ENCODE peak calls at places on chromosomes 16 and 17, in six cellular contexts. One of them, this sample, is unnamed.

GRCh38 chr17:36188891-36189306 is 7.7 kb downstream of the CCL3L1 start:
- DNase-seq in retinal pigment epithelial cell: no peak
- DNase-seq in AG04450: no peak
- DNase-seq in prostate gland: no peak
- DNase-seq in BE2C: no peak
- DNase-seq in stomach: no peak
- DNase-seq in this sample: peak

GRCh38 chr17:45316271-45317112 is at the start of gene MAP3K14:
- DNase-seq in AG04450: no peak
- DNase-seq in retinal pigment epithelial cell: no peak
- DNase-seq in prostate gland: peak
- DNase-seq in BE2C: peak
- DNase-seq in stomach: peak
- DNase-seq in this sample: no peak

GRCh38 chr16:83898463-83899271 is at the start of gene MLYCD:
- DNase-seq in BE2C: peak
- DNase-seq in stomach: peak
- DNase-seq in AG04450: no peak
- DNase-seq in retinal pigment epithelial cell: peak
- DNase-seq in prostate gland: peak
- DNase-seq in this sample: peak

GRCh38 chr16:73735018-73735417 is 561.6 kb upstream of the PSMD7 start:
- DNase-seq in stomach: no peak
- DNase-seq in BE2C: no peak
- DNase-seq in AG04450: peak
- DNase-seq in retinal pigment epithelial cell: peak
- DNase-seq in prostate gland: no peak
- DNase-seq in this sample: no peak

GRCh38 chr17:63932008-63932561 is at the start of gene CD79B:
- DNase-seq in prostate gland: no peak
- DNase-seq in retinal pigment epithelial cell: no peak
- DNase-seq in AG04450: no peak
- DNase-seq in stomach: no peak
- DNase-seq in BE2C: no peak
- DNase-seq in this sample: peak

GRCh38 chr16:28473714-28474265 is 1.7 kb upstream of the NPIPB7 start:
- DNase-seq in BE2C: no peak
- DNase-seq in retinal pigment epithelial cell: no peak
- DNase-seq in stomach: no peak
- DNase-seq in AG04450: no peak
- DNase-seq in prostate gland: no peak
- DNase-seq in this sample: no peak

GRCh38 chr16:86512301-86512859 is 2.1 kb downstream of the FOXF1 start:
- DNase-seq in AG04450: no peak
- DNase-seq in prostate gland: no peak
- DNase-seq in stomach: no peak
- DNase-seq in BE2C: no peak
- DNase-seq in retinal pigment epithelial cell: no peak
- DNase-seq in this sample: no peak

GRCh38 chr17:32445976-32446375 is 1.7 kb downstream of the PSMD11 start:
- DNase-seq in retinal pigment epithelial cell: no peak
- DNase-seq in AG04450: no peak
- DNase-seq in stomach: no peak
- DNase-seq in BE2C: no peak
- DNase-seq in prostate gland: no peak
- DNase-seq in this sample: no peak

GRCh38 chr16:89072216-89073130 is 21.2 kb upstream of the ACSF3 start:
- DNase-seq in stomach: no peak
- DNase-seq in AG04450: no peak
- DNase-seq in BE2C: peak
- DNase-seq in prostate gland: no peak
- DNase-seq in retinal pigment epithelial cell: no peak
- DNase-seq in this sample: no peak

GRCh38 chr16:81609323-81609892 is 164.8 kb downstream of the CMIP start:
- DNase-seq in prostate gland: no peak
- DNase-seq in retinal pigment epithelial cell: no peak
- DNase-seq in stomach: no peak
- DNase-seq in BE2C: no peak
- DNase-seq in AG04450: no peak
- DNase-seq in this sample: no peak

GRCh38 chr17:75812096-75813001 is 27.7 kb downstream of the UNK start:
- DNase-seq in stomach: no peak
- DNase-seq in AG04450: no peak
- DNase-seq in prostate gland: no peak
- DNase-seq in retinal pigment epithelial cell: no peak
- DNase-seq in BE2C: no peak
- DNase-seq in this sample: no peak

GRCh38 chr16:66277311-66278070 is 89.0 kb upstream of the CDH5 start:
- DNase-seq in AG04450: no peak
- DNase-seq in stomach: no peak
- DNase-seq in retinal pigment epithelial cell: no peak
- DNase-seq in prostate gland: no peak
- DNase-seq in BE2C: no peak
- DNase-seq in this sample: no peak

GRCh38 chr16:66274335-66275110 is 92.0 kb upstream of the CDH5 start:
- DNase-seq in retinal pigment epithelial cell: no peak
- DNase-seq in AG04450: no peak
- DNase-seq in BE2C: no peak
- DNase-seq in prostate gland: no peak
- DNase-seq in stomach: no peak
- DNase-seq in this sample: no peak

GRCh38 chr16:66278111-66278531 is 88.4 kb upstream of the CDH5 start:
- DNase-seq in prostate gland: no peak
- DNase-seq in AG04450: no peak
- DNase-seq in stomach: peak
- DNase-seq in BE2C: no peak
- DNase-seq in retinal pigment epithelial cell: no peak
- DNase-seq in this sample: no peak

GRCh38 chr16:66273644-66274334 is 92.7 kb upstream of the CDH5 start:
- DNase-seq in retinal pigment epithelial cell: no peak
- DNase-seq in AG04450: no peak
- DNase-seq in stomach: no peak
- DNase-seq in prostate gland: no peak
- DNase-seq in BE2C: no peak
- DNase-seq in this sample: no peak

GRCh38 chr16:66275795-66276428 is 90.6 kb upstream of the CDH5 start:
- DNase-seq in BE2C: peak
- DNase-seq in prostate gland: no peak
- DNase-seq in retinal pigment epithelial cell: no peak
- DNase-seq in stomach: peak
- DNase-seq in AG04450: no peak
- DNase-seq in this sample: no peak
- TF ChIP-seq CTCF in BE2C: peak
- TF ChIP-seq CTCF in prostate gland: peak
- TF ChIP-seq CTCF in retinal pigment epithelial cell: peak
- TF ChIP-seq CTCF in stomach: no peak
- TF ChIP-seq CTCF in AG04450: peak
- TF ChIP-seq CTCF in this sample: peak

GRCh38 chr16:80041399-80041798 is 440.9 kb upstream of the MAF start:
- DNase-seq in BE2C: no peak
- DNase-seq in prostate gland: no peak
- DNase-seq in AG04450: no peak
- DNase-seq in retinal pigment epithelial cell: no peak
- DNase-seq in stomach: no peak
- DNase-seq in this sample: no peak

GRCh38 chr16:80040814-80041213 is 440.3 kb upstream of the MAF start:
- DNase-seq in prostate gland: no peak
- DNase-seq in stomach: no peak
- DNase-seq in BE2C: no peak
- DNase-seq in retinal pigment epithelial cell: no peak
- DNase-seq in AG04450: no peak
- DNase-seq in this sample: no peak

GRCh38 chr16:80039777-80040176 is 439.2 kb upstream of the MAF start:
- DNase-seq in stomach: no peak
- DNase-seq in AG04450: no peak
- DNase-seq in BE2C: no peak
- DNase-seq in retinal pigment epithelial cell: no peak
- DNase-seq in prostate gland: no peak
- DNase-seq in this sample: no peak

GRCh38 chr16:80040413-80040812 is 439.9 kb upstream of the MAF start:
- DNase-seq in AG04450: no peak
- DNase-seq in retinal pigment epithelial cell: no peak
- DNase-seq in BE2C: no peak
- DNase-seq in prostate gland: no peak
- DNase-seq in stomach: no peak
- DNase-seq in this sample: no peak

GRCh38 chr16:80038566-80038965 is 438.0 kb upstream of the MAF start:
- DNase-seq in stomach: no peak
- DNase-seq in AG04450: no peak
- DNase-seq in retinal pigment epithelial cell: no peak
- DNase-seq in prostate gland: no peak
- DNase-seq in BE2C: no peak
- DNase-seq in this sample: no peak
- H3K4me3 ChIP-seq in stomach: no peak
- H3K4me3 ChIP-seq in AG04450: no peak
- H3K4me3 ChIP-seq in retinal pigment epithelial cell: no peak
- H3K4me3 ChIP-seq in prostate gland: no peak
- H3K4me3 ChIP-seq in BE2C: no peak
- H3K4me3 ChIP-seq in this sample: no peak

DNA sequence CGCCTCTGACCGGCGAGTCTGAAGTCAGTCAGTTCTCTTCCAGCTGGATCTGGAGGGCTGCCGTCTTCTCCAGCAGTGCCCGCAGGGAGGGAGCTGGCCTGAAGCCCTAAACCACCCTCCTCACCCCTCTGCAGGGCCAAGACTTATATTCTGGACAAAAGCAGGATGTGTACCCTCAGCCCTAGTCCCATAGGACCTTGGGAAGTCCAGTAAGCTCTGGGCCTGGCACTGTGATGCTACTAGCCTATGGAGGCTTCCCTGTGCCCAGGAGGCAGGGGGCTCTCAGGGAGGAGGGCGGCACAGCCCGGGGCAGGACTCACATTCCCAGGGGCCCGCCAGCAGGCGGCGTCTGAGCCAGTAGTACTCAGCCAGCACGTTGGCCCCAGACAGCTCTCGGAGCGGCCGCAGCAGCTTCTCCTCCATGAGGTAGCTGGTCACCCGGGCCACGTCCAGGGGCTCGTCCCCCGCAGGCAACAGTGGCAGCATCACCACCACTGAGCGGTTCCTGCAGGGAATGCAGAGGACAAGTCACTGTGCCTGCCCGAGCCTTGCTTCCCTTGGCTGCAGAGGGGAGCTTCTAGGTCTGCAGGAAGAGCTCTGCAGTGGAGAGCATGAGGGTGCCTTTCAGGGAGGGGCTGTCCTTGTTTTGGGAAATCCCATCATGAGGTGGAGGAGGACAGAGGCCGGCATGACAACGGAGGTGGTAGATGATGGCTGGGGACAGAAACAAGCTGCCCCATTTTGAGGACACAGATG is 41.7 kb downstream of the RMI2 start:
- DNase-seq in AG04450: no peak
- DNase-seq in stomach: peak
- DNase-seq in BE2C: peak
- DNase-seq in retinal pigment epithelial cell: no peak
- DNase-seq in prostate gland: no peak
- DNase-seq in this sample: no peak
- TF ChIP-seq CTCF in AG04450: peak
- TF ChIP-seq CTCF in stomach: no peak
- TF ChIP-seq CTCF in BE2C: peak
- TF ChIP-seq CTCF in retinal pigment epithelial cell: peak
- TF ChIP-seq CTCF in prostate gland: no peak
- TF ChIP-seq CTCF in this sample: peak

GRCh38 chr17:77235370-77236080 is 94.8 kb downstream of the SEC14L1 start:
- DNase-seq in AG04450: peak
- DNase-seq in stomach: no peak
- DNase-seq in prostate gland: no peak
- DNase-seq in BE2C: no peak
- DNase-seq in retinal pigment epithelial cell: no peak
- DNase-seq in this sample: no peak
- H3K4me3 ChIP-seq in AG04450: peak
- H3K4me3 ChIP-seq in stomach: peak
- H3K4me3 ChIP-seq in prostate gland: no peak
- H3K4me3 ChIP-seq in BE2C: no peak
- H3K4me3 ChIP-seq in retinal pigment epithelial cell: no peak
- H3K4me3 ChIP-seq in this sample: no peak

GRCh38 chr17:40857535-40857934 is 9.5 kb downstream of the KRT12 start:
- DNase-seq in retinal pigment epithelial cell: no peak
- DNase-seq in stomach: no peak
- DNase-seq in BE2C: peak
- DNase-seq in AG04450: no peak
- DNase-seq in prostate gland: no peak
- DNase-seq in this sample: no peak

GRCh38 chr17:40859536-40859935 is 7.5 kb downstream of the KRT12 start:
- DNase-seq in retinal pigment epithelial cell: peak
- DNase-seq in BE2C: no peak
- DNase-seq in AG04450: no peak
- DNase-seq in stomach: no peak
- DNase-seq in prostate gland: no peak
- DNase-seq in this sample: no peak

GRCh38 chr17:40864661-40865380 is 2.2 kb downstream of the KRT12 start:
- DNase-seq in AG04450: no peak
- DNase-seq in stomach: no peak
- DNase-seq in BE2C: no peak
- DNase-seq in prostate gland: no peak
- DNase-seq in retinal pigment epithelial cell: no peak
- DNase-seq in this sample: no peak

GRCh38 chr17:40866838-40867237 is at the start of gene KRT12:
- DNase-seq in BE2C: no peak
- DNase-seq in retinal pigment epithelial cell: no peak
- DNase-seq in stomach: no peak
- DNase-seq in AG04450: no peak
- DNase-seq in prostate gland: no peak
- DNase-seq in this sample: no peak

DNA sequence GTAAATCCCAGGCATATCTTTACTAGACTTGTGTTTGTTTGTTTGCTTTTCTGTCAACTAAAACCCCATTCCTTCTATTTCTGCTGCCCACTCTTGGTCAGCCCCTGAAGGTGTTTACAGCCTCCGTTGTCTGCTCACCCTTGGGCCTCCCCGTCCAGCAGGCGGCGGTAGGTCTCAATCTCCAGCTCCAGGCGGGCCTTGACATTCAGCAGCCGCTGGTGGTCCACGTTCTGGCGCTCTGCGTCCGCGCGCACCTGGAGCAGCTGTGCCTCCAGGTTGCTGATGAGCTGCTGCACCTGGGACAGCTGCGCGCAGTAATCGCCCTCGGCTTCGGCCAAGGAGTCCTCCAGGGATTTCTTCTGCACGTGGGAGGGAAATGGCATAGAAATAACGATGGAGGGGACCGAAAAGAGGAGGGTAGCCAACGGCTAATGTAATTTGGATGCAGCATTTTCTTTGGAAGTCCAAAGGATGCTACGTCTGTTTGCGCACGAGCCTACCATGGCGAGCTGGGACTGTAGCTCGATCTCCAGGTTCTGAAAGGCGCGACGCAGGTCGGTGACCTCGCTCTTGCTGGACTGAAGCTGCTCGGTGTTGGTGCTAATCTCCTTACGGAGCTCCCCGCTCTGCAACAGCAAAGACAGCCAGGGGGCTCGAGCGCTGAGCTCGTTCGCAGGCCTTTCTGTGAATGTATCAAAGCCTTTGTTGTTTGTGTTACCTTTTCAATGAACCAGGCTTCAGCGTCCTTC is 3.9 kb downstream of the KRT12 start:
- DNase-seq in prostate gland: no peak
- DNase-seq in BE2C: peak
- DNase-seq in AG04450: no peak
- DNase-seq in retinal pigment epithelial cell: no peak
- DNase-seq in stomach: no peak
- DNase-seq in this sample: no peak
- TF ChIP-seq CTCF in prostate gland: no peak
- TF ChIP-seq CTCF in BE2C: peak
- TF ChIP-seq CTCF in AG04450: peak
- TF ChIP-seq CTCF in retinal pigment epithelial cell: peak
- TF ChIP-seq CTCF in stomach: no peak
- TF ChIP-seq CTCF in this sample: peak